ENCODE peak calls at places on chromosomes 12 and 14, in five cellular contexts. One of them, this sample, is unnamed.

GRCh38 chr12:32505546-32505945 is 106.2 kb downstream of the FGD4 start:
- DNase-seq in lower lobe of right lung: no peak
- DNase-seq in tibial nerve: no peak
- DNase-seq in CD4-positive, alpha-beta T cell: no peak
- DNase-seq in fibroblast of pulmonary artery: no peak
- DNase-seq in this sample: no peak

GRCh38 chr12:3138896-3139590 is 61.9 kb downstream of the TSPAN9 start:
- DNase-seq in lower lobe of right lung: no peak
- DNase-seq in tibial nerve: no peak
- DNase-seq in CD4-positive, alpha-beta T cell: no peak
- DNase-seq in fibroblast of pulmonary artery: no peak
- DNase-seq in this sample: peak; percentile 72

GRCh38 chr12:62621239-62621638 is 154.6 kb downstream of the MON2 start:
- DNase-seq in lower lobe of right lung: no peak
- DNase-seq in tibial nerve: no peak
- DNase-seq in CD4-positive, alpha-beta T cell: no peak
- DNase-seq in fibroblast of pulmonary artery: no peak
- DNase-seq in this sample: no peak

GRCh38 chr12:113329022-113329790 is 5.7 kb downstream of the SLC8B1 start:
- DNase-seq in lower lobe of right lung: no peak
- DNase-seq in tibial nerve: no peak
- DNase-seq in CD4-positive, alpha-beta T cell: no peak
- DNase-seq in fibroblast of pulmonary artery: peak; percentile 51
- DNase-seq in this sample: no peak

GRCh38 chr14:31965735-31966598 is 111.1 kb upstream of the ARHGAP5 start:
- DNase-seq in lower lobe of right lung: no peak
- DNase-seq in tibial nerve: no peak
- DNase-seq in CD4-positive, alpha-beta T cell: no peak
- DNase-seq in fibroblast of pulmonary artery: no peak
- DNase-seq in this sample: no peak

GRCh38 chr12:10190558-10191388 is 11.9 kb downstream of the TMEM52B start:
- DNase-seq in lower lobe of right lung: peak; percentile 59
- DNase-seq in tibial nerve: no peak
- DNase-seq in CD4-positive, alpha-beta T cell: peak; percentile 40
- DNase-seq in fibroblast of pulmonary artery: peak; percentile 72
- DNase-seq in this sample: no peak

GRCh38 chr12:121214171-121214777 is 4.3 kb downstream of the P2RX4 start:
- DNase-seq in lower lobe of right lung: no peak
- DNase-seq in tibial nerve: no peak
- DNase-seq in CD4-positive, alpha-beta T cell: no peak
- DNase-seq in fibroblast of pulmonary artery: peak; percentile 75
- DNase-seq in this sample: no peak

GRCh38 chr14:105207460-105207901 is 26.4 kb upstream of the NUDT14 start:
- DNase-seq in lower lobe of right lung: no peak
- DNase-seq in tibial nerve: no peak
- DNase-seq in CD4-positive, alpha-beta T cell: no peak
- DNase-seq in fibroblast of pulmonary artery: no peak
- DNase-seq in this sample: no peak

GRCh38 chr12:95623554-95624170 is 72.4 kb upstream of the USP44 start:
- DNase-seq in lower lobe of right lung: peak; percentile 83
- DNase-seq in tibial nerve: peak; percentile 27
- DNase-seq in CD4-positive, alpha-beta T cell: peak; percentile 10
- DNase-seq in fibroblast of pulmonary artery: peak; percentile 93
- DNase-seq in this sample: no peak

GRCh38 chr12:82486524-82487235 is 128.4 kb downstream of the METTL25 start:
- DNase-seq in lower lobe of right lung: no peak
- DNase-seq in tibial nerve: no peak
- DNase-seq in CD4-positive, alpha-beta T cell: no peak
- DNase-seq in fibroblast of pulmonary artery: peak; percentile 87
- DNase-seq in this sample: no peak

GRCh38 chr12:11513288-11513687 is 117.9 kb upstream of the PRB2 start:
- DNase-seq in lower lobe of right lung: no peak
- DNase-seq in tibial nerve: no peak
- DNase-seq in CD4-positive, alpha-beta T cell: no peak
- DNase-seq in fibroblast of pulmonary artery: peak; percentile 11
- DNase-seq in this sample: no peak

GRCh38 chr12:91256471-91256870 is 73.9 kb upstream of the DCN start:
- DNase-seq in lower lobe of right lung: no peak
- DNase-seq in tibial nerve: no peak
- DNase-seq in CD4-positive, alpha-beta T cell: no peak
- DNase-seq in fibroblast of pulmonary artery: no peak
- DNase-seq in this sample: no peak

GRCh38 chr12:78585132-78585531 is 279.4 kb upstream of the SYT1 start:
- DNase-seq in lower lobe of right lung: no peak
- DNase-seq in tibial nerve: no peak
- DNase-seq in CD4-positive, alpha-beta T cell: no peak
- DNase-seq in fibroblast of pulmonary artery: no peak
- DNase-seq in this sample: no peak

GRCh38 chr12:63093711-63094110 is 57.3 kb downstream of the AVPR1A start:
- DNase-seq in lower lobe of right lung: no peak
- DNase-seq in tibial nerve: no peak
- DNase-seq in CD4-positive, alpha-beta T cell: no peak
- DNase-seq in fibroblast of pulmonary artery: no peak
- DNase-seq in this sample: no peak

GRCh38 chr14:69039287-69039628 is 60.2 kb upstream of the ACTN1 start:
- DNase-seq in lower lobe of right lung: no peak
- DNase-seq in tibial nerve: no peak
- DNase-seq in CD4-positive, alpha-beta T cell: no peak
- DNase-seq in fibroblast of pulmonary artery: peak; percentile 71
- DNase-seq in this sample: no peak

GRCh38 chr12:93882763-93883162 is 205.6 kb downstream of the CRADD start:
- DNase-seq in lower lobe of right lung: no peak
- DNase-seq in tibial nerve: no peak
- DNase-seq in CD4-positive, alpha-beta T cell: no peak
- DNase-seq in fibroblast of pulmonary artery: peak; percentile 15
- DNase-seq in this sample: no peak

GRCh38 chr12:52942056-52942913 is 6.6 kb upstream of the KRT18 start:
- DNase-seq in lower lobe of right lung: no peak
- DNase-seq in tibial nerve: no peak
- DNase-seq in CD4-positive, alpha-beta T cell: no peak
- DNase-seq in fibroblast of pulmonary artery: no peak
- DNase-seq in this sample: no peak

GRCh38 chr12:89525824-89526770 is at the start of gene POC1B:
- DNase-seq in lower lobe of right lung: peak; percentile 86
- DNase-seq in tibial nerve: peak; percentile 46
- DNase-seq in CD4-positive, alpha-beta T cell: peak; percentile 56
- DNase-seq in fibroblast of pulmonary artery: peak; percentile 80
- DNase-seq in this sample: peak; percentile 95

GRCh38 chr14:76277586-76278130 is 98.3 kb upstream of the ESRRB start:
- DNase-seq in lower lobe of right lung: no peak
- DNase-seq in tibial nerve: no peak
- DNase-seq in CD4-positive, alpha-beta T cell: no peak
- DNase-seq in fibroblast of pulmonary artery: no peak
- DNase-seq in this sample: no peak

GRCh38 chr14:102699416-102700110 is 77.7 kb upstream of the TRAF3 start:
- DNase-seq in lower lobe of right lung: no peak
- DNase-seq in tibial nerve: no peak
- DNase-seq in CD4-positive, alpha-beta T cell: no peak
- DNase-seq in fibroblast of pulmonary artery: peak; percentile 27
- DNase-seq in this sample: no peak

GRCh38 chr12:46677749-46678148 is 148.0 kb downstream of the SLC38A4 start:
- DNase-seq in lower lobe of right lung: no peak
- DNase-seq in tibial nerve: no peak
- DNase-seq in CD4-positive, alpha-beta T cell: no peak
- DNase-seq in fibroblast of pulmonary artery: peak; percentile 73
- DNase-seq in this sample: no peak

GRCh38 chr12:49428652-49429549 is 61.6 kb downstream of the SPATS2 start:
- DNase-seq in lower lobe of right lung: no peak
- DNase-seq in tibial nerve: no peak
- DNase-seq in CD4-positive, alpha-beta T cell: no peak
- DNase-seq in fibroblast of pulmonary artery: peak; percentile 83
- DNase-seq in this sample: no peak

GRCh38 chr12:49129332-49130150 is 1.7 kb downstream of the TUBA1B start:
- DNase-seq in lower lobe of right lung: no peak
- DNase-seq in tibial nerve: no peak
- DNase-seq in CD4-positive, alpha-beta T cell: no peak
- DNase-seq in fibroblast of pulmonary artery: no peak
- DNase-seq in this sample: no peak

GRCh38 chr12:77388611-77389265 is 323.4 kb upstream of the E2F7 start:
- DNase-seq in lower lobe of right lung: no peak
- DNase-seq in tibial nerve: no peak
- DNase-seq in CD4-positive, alpha-beta T cell: no peak
- DNase-seq in fibroblast of pulmonary artery: no peak
- DNase-seq in this sample: no peak

GRCh38 chr12:47312794-47313426 is 233.2 kb upstream of the AMIGO2 start:
- DNase-seq in lower lobe of right lung: no peak
- DNase-seq in tibial nerve: no peak
- DNase-seq in CD4-positive, alpha-beta T cell: no peak
- DNase-seq in fibroblast of pulmonary artery: no peak
- DNase-seq in this sample: no peak

GRCh38 chr14:22002860-22003284 is 329.3 kb upstream of the OR4E1 start:
- DNase-seq in lower lobe of right lung: peak; percentile 47
- DNase-seq in tibial nerve: no peak
- DNase-seq in CD4-positive, alpha-beta T cell: peak; percentile 66
- DNase-seq in fibroblast of pulmonary artery: no peak
- DNase-seq in this sample: no peak

GRCh38 chr14:70651522-70651921 is 9.8 kb downstream of the TTC9 start:
- DNase-seq in lower lobe of right lung: no peak
- DNase-seq in tibial nerve: no peak
- DNase-seq in CD4-positive, alpha-beta T cell: no peak
- DNase-seq in fibroblast of pulmonary artery: no peak
- DNase-seq in this sample: no peak

GRCh38 chr14:90140956-90141316 is 79.1 kb downstream of the KCNK13 start:
- DNase-seq in lower lobe of right lung: no peak
- DNase-seq in tibial nerve: no peak
- DNase-seq in CD4-positive, alpha-beta T cell: no peak
- DNase-seq in fibroblast of pulmonary artery: peak; percentile 48
- DNase-seq in this sample: no peak

GRCh38 chr12:57740656-57741412 is 2.3 kb upstream of the AGAP2 start:
- DNase-seq in lower lobe of right lung: peak; percentile 62
- DNase-seq in tibial nerve: no peak
- DNase-seq in CD4-positive, alpha-beta T cell: peak; percentile 75
- DNase-seq in fibroblast of pulmonary artery: no peak
- DNase-seq in this sample: no peak

GRCh38 chr12:4422985-4423384 is 22.6 kb downstream of the FGF6 start:
- DNase-seq in lower lobe of right lung: no peak
- DNase-seq in tibial nerve: no peak
- DNase-seq in CD4-positive, alpha-beta T cell: no peak
- DNase-seq in fibroblast of pulmonary artery: no peak
- DNase-seq in this sample: no peak

GRCh38 chr12:98438826-98439225 is 76.6 kb upstream of the TMPO start:
- DNase-seq in lower lobe of right lung: no peak
- DNase-seq in tibial nerve: no peak
- DNase-seq in CD4-positive, alpha-beta T cell: no peak
- DNase-seq in fibroblast of pulmonary artery: peak; percentile 56
- DNase-seq in this sample: no peak

GRCh38 chr12:51421266-51421884 is 3.3 kb upstream of the SLC4A8 start:
- DNase-seq in lower lobe of right lung: no peak
- DNase-seq in tibial nerve: no peak
- DNase-seq in CD4-positive, alpha-beta T cell: peak; percentile 11
- DNase-seq in fibroblast of pulmonary artery: peak; percentile 80
- DNase-seq in this sample: no peak

GRCh38 chr12:82019533-82019932 is 260.4 kb upstream of the PPFIA2 start:
- DNase-seq in lower lobe of right lung: no peak
- DNase-seq in tibial nerve: no peak
- DNase-seq in CD4-positive, alpha-beta T cell: no peak
- DNase-seq in fibroblast of pulmonary artery: peak; percentile 11
- DNase-seq in this sample: no peak

GRCh38 chr12:62813031-62813829 is 121.7 kb downstream of the PPM1H start:
- DNase-seq in lower lobe of right lung: peak; percentile 80
- DNase-seq in tibial nerve: no peak
- DNase-seq in CD4-positive, alpha-beta T cell: peak; percentile 15
- DNase-seq in fibroblast of pulmonary artery: peak; percentile 81
- DNase-seq in this sample: no peak

GRCh38 chr12:112022241-112023016 is 9.2 kb downstream of the ERP29 start:
- DNase-seq in lower lobe of right lung: no peak
- DNase-seq in tibial nerve: no peak
- DNase-seq in CD4-positive, alpha-beta T cell: no peak
- DNase-seq in fibroblast of pulmonary artery: no peak
- DNase-seq in this sample: no peak

GRCh38 chr12:72264548-72265175 is 7.5 kb upstream of the TRHDE start:
- DNase-seq in lower lobe of right lung: no peak
- DNase-seq in tibial nerve: no peak
- DNase-seq in CD4-positive, alpha-beta T cell: no peak
- DNase-seq in fibroblast of pulmonary artery: peak; percentile 33
- DNase-seq in this sample: no peak
- TF ChIP-seq CTCF in lower lobe of right lung: peak; percentile 22
- TF ChIP-seq CTCF in tibial nerve: no peak
- TF ChIP-seq CTCF in CD4-positive, alpha-beta T cell: no peak
- TF ChIP-seq CTCF in fibroblast of pulmonary artery: peak; percentile 59
- TF ChIP-seq CTCF in this sample: peak; percentile 82

GRCh38 chr14:23457587-23458445 is 11.7 kb upstream of the NGDN start:
- DNase-seq in lower lobe of right lung: no peak
- DNase-seq in tibial nerve: no peak
- DNase-seq in CD4-positive, alpha-beta T cell: no peak
- DNase-seq in fibroblast of pulmonary artery: no peak
- DNase-seq in this sample: no peak

GRCh38 chr14:23464700-23465099 is 4.8 kb upstream of the NGDN start:
- DNase-seq in lower lobe of right lung: no peak
- DNase-seq in tibial nerve: no peak
- DNase-seq in CD4-positive, alpha-beta T cell: no peak
- DNase-seq in fibroblast of pulmonary artery: no peak
- DNase-seq in this sample: no peak

GRCh38 chr14:23465261-23465660 is 4.2 kb upstream of the NGDN start:
- DNase-seq in lower lobe of right lung: no peak
- DNase-seq in tibial nerve: no peak
- DNase-seq in CD4-positive, alpha-beta T cell: no peak
- DNase-seq in fibroblast of pulmonary artery: no peak
- DNase-seq in this sample: no peak

GRCh38 chr14:23460960-23461359 is 8.5 kb upstream of the NGDN start:
- DNase-seq in lower lobe of right lung: no peak
- DNase-seq in tibial nerve: no peak
- DNase-seq in CD4-positive, alpha-beta T cell: no peak
- DNase-seq in fibroblast of pulmonary artery: no peak
- DNase-seq in this sample: no peak
- TF ChIP-seq CTCF in lower lobe of right lung: no peak
- TF ChIP-seq CTCF in tibial nerve: no peak
- TF ChIP-seq CTCF in CD4-positive, alpha-beta T cell: no peak
- TF ChIP-seq CTCF in fibroblast of pulmonary artery: no peak
- TF ChIP-seq CTCF in this sample: no peak

GRCh38 chr12:7711133-7711532 is at the start of gene DPPA3:
- DNase-seq in lower lobe of right lung: no peak
- DNase-seq in tibial nerve: no peak
- DNase-seq in CD4-positive, alpha-beta T cell: no peak
- DNase-seq in fibroblast of pulmonary artery: no peak
- DNase-seq in this sample: no peak

GRCh38 chr12:7712841-7713442 is 1.7 kb downstream of the DPPA3 start:
- DNase-seq in lower lobe of right lung: no peak
- DNase-seq in tibial nerve: no peak
- DNase-seq in CD4-positive, alpha-beta T cell: no peak
- DNase-seq in fibroblast of pulmonary artery: no peak
- DNase-seq in this sample: no peak

GRCh38 chr12:7716391-7716790 is 5.2 kb downstream of the DPPA3 start:
- DNase-seq in lower lobe of right lung: no peak
- DNase-seq in tibial nerve: no peak
- DNase-seq in CD4-positive, alpha-beta T cell: no peak
- DNase-seq in fibroblast of pulmonary artery: no peak
- DNase-seq in this sample: no peak
- TF ChIP-seq CTCF in lower lobe of right lung: no peak
- TF ChIP-seq CTCF in tibial nerve: no peak
- TF ChIP-seq CTCF in CD4-positive, alpha-beta T cell: no peak
- TF ChIP-seq CTCF in fibroblast of pulmonary artery: no peak
- TF ChIP-seq CTCF in this sample: peak; percentile 22

GRCh38 chr14:59769586-59769985 is 101.0 kb downstream of the RTN1 start:
- DNase-seq in lower lobe of right lung: no peak
- DNase-seq in tibial nerve: no peak
- DNase-seq in CD4-positive, alpha-beta T cell: no peak
- DNase-seq in fibroblast of pulmonary artery: no peak
- DNase-seq in this sample: no peak
- TF ChIP-seq CTCF in lower lobe of right lung: no peak
- TF ChIP-seq CTCF in tibial nerve: no peak
- TF ChIP-seq CTCF in CD4-positive, alpha-beta T cell: no peak
- TF ChIP-seq CTCF in fibroblast of pulmonary artery: no peak
- TF ChIP-seq CTCF in this sample: no peak

GRCh38 chr12:104933128-104933527 is 25.0 kb downstream of the SLC41A2 start:
- DNase-seq in lower lobe of right lung: no peak
- DNase-seq in tibial nerve: no peak
- DNase-seq in CD4-positive, alpha-beta T cell: no peak
- DNase-seq in fibroblast of pulmonary artery: no peak
- DNase-seq in this sample: no peak
- TF ChIP-seq CTCF in lower lobe of right lung: no peak
- TF ChIP-seq CTCF in tibial nerve: no peak
- TF ChIP-seq CTCF in CD4-positive, alpha-beta T cell: no peak
- TF ChIP-seq CTCF in fibroblast of pulmonary artery: no peak
- TF ChIP-seq CTCF in this sample: no peak